ENCODE peak calls at places on chromosome 2, in six cellular contexts. One of them, this sample, is unnamed.

GRCh38 chr2:21098294-21098693 is 25.5 kb upstream of the TDRD15 start:
- DNase-seq in activated T-helper 1 cell treated with anti-CD3 and anti-CD28 coated beads, Interleukin-2, amount 50 U/mL, for 16 hours: no peak
- DNase-seq in activated CD4-positive, alpha-beta T cell treated with anti-CD3 and anti-CD28 coated beads, Interleukin-2, amount 10 ng/mL, durations not matched to agents 7 days and 5 days: no peak
- DNase-seq in ELR: no peak
- DNase-seq in activated T-cell treated with anti-CD3 and anti-CD28 coated beads for 1 hour: no peak
- DNase-seq in GM20000: no peak
- DNase-seq in this sample: no peak

GRCh38 chr2:126403039-126403666 is 252.8 kb upstream of the GYPC start:
- DNase-seq in activated T-helper 1 cell treated with anti-CD3 and anti-CD28 coated beads, Interleukin-2, amount 50 U/mL, for 16 hours: no peak
- DNase-seq in activated CD4-positive, alpha-beta T cell treated with anti-CD3 and anti-CD28 coated beads, Interleukin-2, amount 10 ng/mL, durations not matched to agents 7 days and 5 days: no peak
- DNase-seq in ELR: no peak
- DNase-seq in activated T-cell treated with anti-CD3 and anti-CD28 coated beads for 1 hour: no peak
- DNase-seq in GM20000: no peak
- DNase-seq in this sample: no peak

GRCh38 chr2:176178807-176179271 is 9.6 kb upstream of the HOXD1 start:
- DNase-seq in activated T-helper 1 cell treated with anti-CD3 and anti-CD28 coated beads, Interleukin-2, amount 50 U/mL, for 16 hours: no peak
- DNase-seq in activated CD4-positive, alpha-beta T cell treated with anti-CD3 and anti-CD28 coated beads, Interleukin-2, amount 10 ng/mL, durations not matched to agents 7 days and 5 days: no peak
- DNase-seq in ELR: no peak
- DNase-seq in activated T-cell treated with anti-CD3 and anti-CD28 coated beads for 1 hour: no peak
- DNase-seq in GM20000: peak; percentile 34
- DNase-seq in this sample: no peak

GRCh38 chr2:113160248-113160647 is 13.5 kb upstream of the PSD4 start:
- DNase-seq in activated T-helper 1 cell treated with anti-CD3 and anti-CD28 coated beads, Interleukin-2, amount 50 U/mL, for 16 hours: no peak
- DNase-seq in activated CD4-positive, alpha-beta T cell treated with anti-CD3 and anti-CD28 coated beads, Interleukin-2, amount 10 ng/mL, durations not matched to agents 7 days and 5 days: no peak
- DNase-seq in ELR: no peak
- DNase-seq in activated T-cell treated with anti-CD3 and anti-CD28 coated beads for 1 hour: no peak
- DNase-seq in GM20000: no peak
- DNase-seq in this sample: no peak

GRCh38 chr2:62209427-62209991 is 13.6 kb downstream of the B3GNT2 start:
- DNase-seq in activated T-helper 1 cell treated with anti-CD3 and anti-CD28 coated beads, Interleukin-2, amount 50 U/mL, for 16 hours: no peak
- DNase-seq in activated CD4-positive, alpha-beta T cell treated with anti-CD3 and anti-CD28 coated beads, Interleukin-2, amount 10 ng/mL, durations not matched to agents 7 days and 5 days: no peak
- DNase-seq in ELR: no peak
- DNase-seq in activated T-cell treated with anti-CD3 and anti-CD28 coated beads for 1 hour: no peak
- DNase-seq in GM20000: no peak
- DNase-seq in this sample: no peak

GRCh38 chr2:133541797-133542196 is 26.5 kb downstream of the NCKAP5 start:
- DNase-seq in activated T-helper 1 cell treated with anti-CD3 and anti-CD28 coated beads, Interleukin-2, amount 50 U/mL, for 16 hours: no peak
- DNase-seq in activated CD4-positive, alpha-beta T cell treated with anti-CD3 and anti-CD28 coated beads, Interleukin-2, amount 10 ng/mL, durations not matched to agents 7 days and 5 days: no peak
- DNase-seq in ELR: no peak
- DNase-seq in activated T-cell treated with anti-CD3 and anti-CD28 coated beads for 1 hour: no peak
- DNase-seq in GM20000: no peak
- DNase-seq in this sample: no peak

GRCh38 chr2:127951031-127951430 is 65.3 kb upstream of the AMMECR1L start:
- DNase-seq in activated T-helper 1 cell treated with anti-CD3 and anti-CD28 coated beads, Interleukin-2, amount 50 U/mL, for 16 hours: no peak
- DNase-seq in activated CD4-positive, alpha-beta T cell treated with anti-CD3 and anti-CD28 coated beads, Interleukin-2, amount 10 ng/mL, durations not matched to agents 7 days and 5 days: no peak
- DNase-seq in ELR: peak; percentile 32
- DNase-seq in activated T-cell treated with anti-CD3 and anti-CD28 coated beads for 1 hour: no peak
- DNase-seq in GM20000: no peak
- DNase-seq in this sample: no peak

GRCh38 chr2:101946372-101946771 is 45.4 kb upstream of the IL1R2 start:
- DNase-seq in activated T-helper 1 cell treated with anti-CD3 and anti-CD28 coated beads, Interleukin-2, amount 50 U/mL, for 16 hours: no peak
- DNase-seq in activated CD4-positive, alpha-beta T cell treated with anti-CD3 and anti-CD28 coated beads, Interleukin-2, amount 10 ng/mL, durations not matched to agents 7 days and 5 days: no peak
- DNase-seq in ELR: no peak
- DNase-seq in activated T-cell treated with anti-CD3 and anti-CD28 coated beads for 1 hour: no peak
- DNase-seq in GM20000: no peak
- DNase-seq in this sample: no peak